ENCODE peak calls at places on chromosomes 7 and 10, in four cellular contexts. One of them, this sample, is unnamed. For H3K9me3, the result is how much of the 10 kb centered on the place peaks cover.

GRCh38 chr7:109476409-109476808 is 906.7 kb downstream of the DNAJB9 start:
- DNase-seq in right lobe of liver: no peak
- DNase-seq in Panc1: no peak
- DNase-seq in thoracic aorta: no peak
- DNase-seq in this sample: no peak

GRCh38 chr7:2710901-2711551 is 23.0 kb downstream of the AMZ1 start:
- DNase-seq in right lobe of liver: no peak
- DNase-seq in thoracic aorta: no peak
- DNase-seq in Panc1: no peak
- DNase-seq in this sample: no peak

GRCh38 chr7:155506854-155507337 is 39.5 kb downstream of the CNPY1 start:
- DNase-seq in Panc1: no peak
- DNase-seq in right lobe of liver: no peak
- DNase-seq in thoracic aorta: no peak
- DNase-seq in this sample: no peak

GRCh38 chr7:73612598-73613269 is 11.6 kb downstream of the MLXIPL start:
- DNase-seq in Panc1: no peak
- DNase-seq in thoracic aorta: no peak
- DNase-seq in right lobe of liver: peak
- DNase-seq in this sample: no peak

GRCh38 chr7:44824894-44825526 is 22.9 kb downstream of the H2AZ2 start:
- DNase-seq in thoracic aorta: no peak
- DNase-seq in Panc1: no peak
- DNase-seq in right lobe of liver: no peak
- DNase-seq in this sample: no peak

GRCh38 chr7:73451780-73452398 is 18.3 kb downstream of the FZD9 start:
- DNase-seq in Panc1: peak
- DNase-seq in right lobe of liver: no peak
- DNase-seq in thoracic aorta: no peak
- DNase-seq in this sample: no peak

GRCh38 chr10:43203491-43204393 is 63.1 kb downstream of the RASGEF1A start:
- DNase-seq in thoracic aorta: no peak
- DNase-seq in right lobe of liver: peak
- DNase-seq in Panc1: peak
- DNase-seq in this sample: no peak

GRCh38 chr7:143355450-143356385 is 6.8 kb downstream of the FAM131B start:
- DNase-seq in Panc1: no peak
- DNase-seq in thoracic aorta: no peak
- DNase-seq in right lobe of liver: no peak
- DNase-seq in this sample: no peak

GRCh38 chr10:72251635-72252034 is 22.1 kb upstream of the DDIT4 start:
- DNase-seq in right lobe of liver: no peak
- DNase-seq in thoracic aorta: no peak
- DNase-seq in Panc1: no peak
- DNase-seq in this sample: no peak

GRCh38 chr10:32038777-32039176 is 17.4 kb downstream of the KIF5B start:
- DNase-seq in right lobe of liver: no peak
- DNase-seq in Panc1: no peak
- DNase-seq in thoracic aorta: no peak
- DNase-seq in this sample: no peak

GRCh38 chr7:106367664-106368063 is 82.9 kb upstream of the NAMPT start:
- DNase-seq in right lobe of liver: no peak
- DNase-seq in Panc1: no peak
- DNase-seq in thoracic aorta: no peak
- DNase-seq in this sample: no peak

GRCh38 chr10:9222917-9223316 is 1168.4 kb downstream of the GATA3 start:
- DNase-seq in Panc1: no peak
- DNase-seq in right lobe of liver: no peak
- DNase-seq in thoracic aorta: no peak
- DNase-seq in this sample: no peak

GRCh38 chr7:98556288-98556687 is 60.8 kb upstream of the NPTX2 start:
- DNase-seq in Panc1: no peak
- DNase-seq in right lobe of liver: no peak
- DNase-seq in thoracic aorta: no peak
- DNase-seq in this sample: no peak

GRCh38 chr10:63976538-63976937 is 455.3 kb downstream of the REEP3 start:
- DNase-seq in right lobe of liver: no peak
- DNase-seq in thoracic aorta: no peak
- DNase-seq in Panc1: peak
- DNase-seq in this sample: no peak

GRCh38 chr7:92489634-92490033 is 11.9 kb upstream of the ERVW-1 start:
- DNase-seq in right lobe of liver: no peak
- DNase-seq in thoracic aorta: no peak
- DNase-seq in Panc1: no peak
- DNase-seq in this sample: no peak

GRCh38 chr10:80292607-80293239 is 3.3 kb upstream of the MAT1A start:
- DNase-seq in Panc1: no peak
- DNase-seq in thoracic aorta: no peak
- DNase-seq in right lobe of liver: peak
- DNase-seq in this sample: no peak

GRCh38 chr7:108589874-108590273 is 20.2 kb downstream of the DNAJB9 start:
- DNase-seq in Panc1: no peak
- DNase-seq in right lobe of liver: no peak
- DNase-seq in thoracic aorta: no peak
- DNase-seq in this sample: no peak

GRCh38 chr10:8817303-8817702 is 762.8 kb downstream of the GATA3 start:
- DNase-seq in thoracic aorta: no peak
- DNase-seq in Panc1: no peak
- DNase-seq in right lobe of liver: no peak
- DNase-seq in this sample: no peak

GRCh38 chr7:30519122-30519521 is 14.5 kb upstream of the GGCT start:
- DNase-seq in Panc1: no peak
- DNase-seq in thoracic aorta: no peak
- DNase-seq in right lobe of liver: no peak
- DNase-seq in this sample: no peak

GRCh38 chr7:132380065-132380464 is 196.2 kb downstream of the PLXNA4 start:
- DNase-seq in thoracic aorta: no peak
- DNase-seq in right lobe of liver: no peak
- DNase-seq in Panc1: no peak
- DNase-seq in this sample: no peak

GRCh38 chr7:79452495-79453265 is 787 bp downstream of the MAGI2 start:
- DNase-seq in Panc1: no peak
- DNase-seq in thoracic aorta: no peak
- DNase-seq in right lobe of liver: peak
- DNase-seq in this sample: no peak

GRCh38 chr7:90211391-90212148 is at the start of gene STEAP2:
- DNase-seq in thoracic aorta: peak
- DNase-seq in Panc1: peak
- DNase-seq in right lobe of liver: peak
- DNase-seq in this sample: no peak

GRCh38 chr7:98165827-98166667 is 45.2 kb upstream of the BHLHA15 start:
- DNase-seq in thoracic aorta: no peak
- DNase-seq in right lobe of liver: peak
- DNase-seq in Panc1: no peak
- DNase-seq in this sample: no peak

GRCh38 chr7:133529861-133530260 is 277.0 kb downstream of the EXOC4 start:
- DNase-seq in right lobe of liver: no peak
- DNase-seq in thoracic aorta: no peak
- DNase-seq in Panc1: no peak
- DNase-seq in this sample: no peak

GRCh38 chr7:44102846-44103565 is 1.1 kb upstream of the AEBP1 start:
- DNase-seq in right lobe of liver: no peak
- DNase-seq in thoracic aorta: no peak
- DNase-seq in Panc1: no peak
- DNase-seq in this sample: no peak

GRCh38 chr10:92997620-92998019 is 63.0 kb upstream of the CYP26C1 start:
- DNase-seq in Panc1: no peak
- DNase-seq in thoracic aorta: no peak
- DNase-seq in right lobe of liver: no peak
- DNase-seq in this sample: no peak

GRCh38 chr10:112716924-112717348 is 233.1 kb upstream of the TCF7L2 start:
- DNase-seq in thoracic aorta: no peak
- DNase-seq in Panc1: peak
- DNase-seq in right lobe of liver: no peak
- DNase-seq in this sample: no peak

GRCh38 chr10:18164771-18165361 is 24.6 kb downstream of the CACNB2 start:
- DNase-seq in thoracic aorta: no peak
- DNase-seq in Panc1: no peak
- DNase-seq in right lobe of liver: no peak
- DNase-seq in this sample: no peak

DNA sequence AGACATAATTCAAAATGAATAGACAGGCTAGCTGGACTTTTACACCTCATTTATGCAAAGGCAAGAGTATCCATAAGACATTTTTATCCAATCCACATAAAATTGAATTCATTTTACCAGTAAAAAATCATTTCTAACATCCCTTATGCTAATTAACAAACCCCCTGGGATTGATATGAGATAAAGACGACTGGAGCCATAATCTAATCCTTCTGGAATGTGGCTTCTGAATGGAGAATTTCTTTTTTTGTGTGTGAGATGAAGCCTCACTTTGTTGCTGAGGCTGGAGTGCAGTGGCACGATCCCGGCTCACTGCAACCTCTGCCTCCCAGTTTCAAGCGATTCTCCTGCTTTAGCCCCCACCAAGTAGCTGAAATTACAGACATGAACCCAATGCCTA is 90.4 kb downstream of the AKR1D1 start:
- DNase-seq in Panc1: no peak
- DNase-seq in thoracic aorta: no peak
- DNase-seq in right lobe of liver: no peak
- DNase-seq in this sample: no peak
- H3K9me3 ChIP-seq in Panc1: under half
- H3K9me3 ChIP-seq in thoracic aorta: under half
- H3K9me3 ChIP-seq in right lobe of liver: under half
- H3K9me3 ChIP-seq in this sample: under half

GRCh38 chr10:1576467-1577259 is 160.7 kb downstream of the ADARB2 start:
- DNase-seq in right lobe of liver: no peak
- DNase-seq in Panc1: no peak
- DNase-seq in thoracic aorta: no peak
- DNase-seq in this sample: no peak
- H3K9me3 ChIP-seq in right lobe of liver: under half
- H3K9me3 ChIP-seq in Panc1: under half
- H3K9me3 ChIP-seq in thoracic aorta: under half
- H3K9me3 ChIP-seq in this sample: under half

DNA sequence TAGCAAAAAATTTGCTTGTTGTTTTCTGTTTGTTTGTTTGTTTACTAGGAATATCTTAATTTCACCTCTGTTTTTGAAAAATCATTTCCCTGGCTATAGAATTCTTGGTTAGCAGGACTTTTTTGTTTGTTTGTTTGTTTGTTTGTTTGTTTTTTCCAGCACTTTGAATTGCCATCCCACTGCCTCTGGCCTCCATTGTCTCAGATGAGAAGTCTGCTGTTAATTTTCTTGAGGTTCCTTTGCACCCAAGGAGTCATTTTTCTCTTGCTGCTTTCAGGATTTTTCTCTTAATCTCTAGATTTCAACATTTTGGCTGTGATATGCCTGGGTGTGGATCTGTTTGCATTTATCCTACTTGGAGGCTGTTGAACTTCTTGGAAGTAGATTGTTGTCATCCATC is 105.7 kb downstream of the FOXL3 start:
- DNase-seq in right lobe of liver: no peak
- DNase-seq in Panc1: no peak
- DNase-seq in thoracic aorta: no peak
- DNase-seq in this sample: no peak
- H3K9me3 ChIP-seq in right lobe of liver: under half
- H3K9me3 ChIP-seq in Panc1: under half
- H3K9me3 ChIP-seq in thoracic aorta: under half
- H3K9me3 ChIP-seq in this sample: under half

GRCh38 chr10:131821378-131822012 is 79.3 kb upstream of the PPP2R2D start:
- DNase-seq in Panc1: no peak
- DNase-seq in right lobe of liver: peak
- DNase-seq in thoracic aorta: no peak
- DNase-seq in this sample: no peak
- H3K9me3 ChIP-seq in Panc1: under half
- H3K9me3 ChIP-seq in right lobe of liver: under half
- H3K9me3 ChIP-seq in thoracic aorta: under half
- H3K9me3 ChIP-seq in this sample: under half

GRCh38 chr10:82429302-82429701 is 554.3 kb downstream of the NRG3 start:
- DNase-seq in Panc1: no peak
- DNase-seq in right lobe of liver: no peak
- DNase-seq in thoracic aorta: no peak
- DNase-seq in this sample: no peak
- H3K9me3 ChIP-seq in Panc1: under half
- H3K9me3 ChIP-seq in right lobe of liver: under half
- H3K9me3 ChIP-seq in thoracic aorta: under half
- H3K9me3 ChIP-seq in this sample: under half

GRCh38 chr7:32323687-32324086 is 166.5 kb downstream of the LSM5 start:
- DNase-seq in Panc1: no peak
- DNase-seq in right lobe of liver: no peak
- DNase-seq in thoracic aorta: no peak
- DNase-seq in this sample: no peak
- H3K9me3 ChIP-seq in Panc1: under half
- H3K9me3 ChIP-seq in right lobe of liver: under half
- H3K9me3 ChIP-seq in thoracic aorta: under half
- H3K9me3 ChIP-seq in this sample: under half